ENCODE peak calls at places on chromosomes 13 and 19, in nine cellular contexts. One of them, this sample, is unnamed.

GRCh38 chr19:988510-988909 is 4.4 kb downstream of the WDR18 start:
- DNase-seq in K562: no peak
- DNase-seq in A549: no peak
- DNase-seq in Panc1: no peak
- DNase-seq in HCT116: no peak
- DNase-seq in SK-N-SH: no peak
- DNase-seq in GM23338: peak; percentile 2
- DNase-seq in HepG2: no peak
- DNase-seq in GM12878: no peak
- DNase-seq in this sample: no peak

GRCh38 chr19:48196933-48197665 is 26.6 kb downstream of the ZSWIM9 start:
- DNase-seq in K562: peak; percentile 29
- DNase-seq in A549: no peak
- DNase-seq in Panc1: no peak
- DNase-seq in HCT116: no peak
- DNase-seq in SK-N-SH: peak; percentile 25
- DNase-seq in GM23338: peak; percentile 18
- DNase-seq in HepG2: no peak
- DNase-seq in GM12878: no peak
- DNase-seq in this sample: no peak

GRCh38 chr13:30052127-30052526 is 201.7 kb upstream of the UBL3 start:
- DNase-seq in K562: no peak
- DNase-seq in A549: no peak
- DNase-seq in Panc1: no peak
- DNase-seq in HCT116: no peak
- DNase-seq in SK-N-SH: no peak
- DNase-seq in GM23338: peak; percentile 71
- DNase-seq in HepG2: no peak
- DNase-seq in GM12878: no peak
- DNase-seq in this sample: peak; percentile 5

GRCh38 chr13:25887962-25888655 is 163.7 kb downstream of the SHISA2 start:
- DNase-seq in K562: no peak
- DNase-seq in A549: no peak
- DNase-seq in Panc1: no peak
- DNase-seq in HCT116: no peak
- DNase-seq in SK-N-SH: no peak
- DNase-seq in GM23338: no peak
- DNase-seq in HepG2: no peak
- DNase-seq in GM12878: no peak
- DNase-seq in this sample: no peak

GRCh38 chr19:39778763-39779162 is at the start of gene LEUTX:
- DNase-seq in K562: no peak
- DNase-seq in A549: no peak
- DNase-seq in Panc1: no peak
- DNase-seq in HCT116: no peak
- DNase-seq in SK-N-SH: no peak
- DNase-seq in GM23338: no peak
- DNase-seq in HepG2: no peak
- DNase-seq in GM12878: peak; percentile 55
- DNase-seq in this sample: no peak

GRCh38 chr19:39080431-39080830 is 3.7 kb upstream of the ACP7 start:
- DNase-seq in K562: no peak
- DNase-seq in A549: no peak
- DNase-seq in Panc1: no peak
- DNase-seq in HCT116: no peak
- DNase-seq in SK-N-SH: no peak
- DNase-seq in GM23338: no peak
- DNase-seq in HepG2: no peak
- DNase-seq in GM12878: no peak
- DNase-seq in this sample: no peak

GRCh38 chr13:21528616-21529015 is 69.5 kb upstream of the ZDHHC20 start:
- DNase-seq in K562: no peak
- DNase-seq in A549: no peak
- DNase-seq in Panc1: no peak
- DNase-seq in HCT116: no peak
- DNase-seq in SK-N-SH: no peak
- DNase-seq in GM23338: no peak
- DNase-seq in HepG2: no peak
- DNase-seq in GM12878: no peak
- DNase-seq in this sample: no peak

GRCh38 chr13:95660981-95661581 is 15.9 kb upstream of the DNAJC3 start:
- DNase-seq in K562: peak; percentile 15
- DNase-seq in A549: peak; percentile 42
- DNase-seq in Panc1: no peak
- DNase-seq in HCT116: peak; percentile 28
- DNase-seq in SK-N-SH: peak; percentile 39
- DNase-seq in GM23338: peak; percentile 74
- DNase-seq in HepG2: peak; percentile 51
- DNase-seq in GM12878: no peak
- DNase-seq in this sample: no peak

GRCh38 chr19:612941-613340 is 20.4 kb downstream of the POLRMT start:
- DNase-seq in K562: no peak
- DNase-seq in A549: no peak
- DNase-seq in Panc1: no peak
- DNase-seq in HCT116: no peak
- DNase-seq in SK-N-SH: no peak
- DNase-seq in GM23338: no peak
- DNase-seq in HepG2: no peak
- DNase-seq in GM12878: no peak
- DNase-seq in this sample: no peak

GRCh38 chr19:11296264-11296663 is 304 bp downstream of the TSPAN16 start:
- DNase-seq in K562: no peak
- DNase-seq in A549: no peak
- DNase-seq in Panc1: no peak
- DNase-seq in HCT116: no peak
- DNase-seq in SK-N-SH: no peak
- DNase-seq in GM23338: no peak
- DNase-seq in HepG2: no peak
- DNase-seq in GM12878: no peak
- DNase-seq in this sample: peak; percentile 35

GRCh38 chr13:76856141-76856571 is 30.0 kb downstream of the KCTD12 start:
- DNase-seq in K562: no peak
- DNase-seq in A549: no peak
- DNase-seq in Panc1: no peak
- DNase-seq in HCT116: no peak
- DNase-seq in SK-N-SH: no peak
- DNase-seq in GM23338: no peak
- DNase-seq in HepG2: no peak
- DNase-seq in GM12878: no peak
- DNase-seq in this sample: no peak

GRCh38 chr19:1009043-1009975 is 9.1 kb downstream of the GRIN3B start:
- DNase-seq in K562: no peak
- DNase-seq in A549: no peak
- DNase-seq in Panc1: no peak
- DNase-seq in HCT116: no peak
- DNase-seq in SK-N-SH: no peak
- DNase-seq in GM23338: peak; percentile 44
- DNase-seq in HepG2: no peak
- DNase-seq in GM12878: no peak
- DNase-seq in this sample: no peak

GRCh38 chr13:94972262-94972661 is 259.9 kb upstream of the SOX21 start:
- DNase-seq in K562: no peak
- DNase-seq in A549: no peak
- DNase-seq in Panc1: no peak
- DNase-seq in HCT116: no peak
- DNase-seq in SK-N-SH: no peak
- DNase-seq in GM23338: no peak
- DNase-seq in HepG2: no peak
- DNase-seq in GM12878: no peak
- DNase-seq in this sample: no peak

GRCh38 chr13:44816701-44817684 is 172.3 kb downstream of the NUFIP1 start:
- DNase-seq in K562: no peak
- DNase-seq in A549: peak; percentile 36
- DNase-seq in Panc1: no peak
- DNase-seq in HCT116: peak; percentile 63
- DNase-seq in SK-N-SH: no peak
- DNase-seq in GM23338: no peak
- DNase-seq in HepG2: no peak
- DNase-seq in GM12878: no peak
- DNase-seq in this sample: no peak

GRCh38 chr13:98910501-98910951 is 67.3 kb downstream of the DOCK9 start:
- DNase-seq in K562: no peak
- DNase-seq in A549: peak; percentile 44
- DNase-seq in Panc1: peak; percentile 33
- DNase-seq in HCT116: peak; percentile 15
- DNase-seq in SK-N-SH: no peak
- DNase-seq in GM23338: no peak
- DNase-seq in HepG2: peak; percentile 7
- DNase-seq in GM12878: no peak
- DNase-seq in this sample: no peak

GRCh38 chr19:14325863-14326262 is 55.4 kb upstream of the ADGRE5 start:
- DNase-seq in K562: no peak
- DNase-seq in A549: peak; percentile 33
- DNase-seq in Panc1: no peak
- DNase-seq in HCT116: no peak
- DNase-seq in SK-N-SH: no peak
- DNase-seq in GM23338: no peak
- DNase-seq in HepG2: no peak
- DNase-seq in GM12878: no peak
- DNase-seq in this sample: no peak

GRCh38 chr19:55188620-55189019 is 8.5 kb upstream of the SYT5 start:
- DNase-seq in K562: no peak
- DNase-seq in A549: no peak
- DNase-seq in Panc1: no peak
- DNase-seq in HCT116: no peak
- DNase-seq in SK-N-SH: no peak
- DNase-seq in GM23338: no peak
- DNase-seq in HepG2: no peak
- DNase-seq in GM12878: no peak
- DNase-seq in this sample: no peak

GRCh38 chr19:41898235-41898634 is 15.3 kb downstream of the ARHGEF1 start:
- DNase-seq in K562: no peak
- DNase-seq in A549: no peak
- DNase-seq in Panc1: no peak
- DNase-seq in HCT116: no peak
- DNase-seq in SK-N-SH: no peak
- DNase-seq in GM23338: no peak
- DNase-seq in HepG2: no peak
- DNase-seq in GM12878: no peak
- DNase-seq in this sample: no peak

GRCh38 chr19:24074720-24075119 is 12.3 kb upstream of the ZNF254 start:
- DNase-seq in K562: no peak
- DNase-seq in A549: no peak
- DNase-seq in Panc1: no peak
- DNase-seq in HCT116: no peak
- DNase-seq in SK-N-SH: no peak
- DNase-seq in GM23338: no peak
- DNase-seq in HepG2: no peak
- DNase-seq in GM12878: no peak
- DNase-seq in this sample: peak; percentile 64

GRCh38 chr13:24746618-24747247 is 17.2 kb upstream of the RNF17 start:
- DNase-seq in K562: no peak
- DNase-seq in A549: peak; percentile 28
- DNase-seq in Panc1: no peak
- DNase-seq in HCT116: no peak
- DNase-seq in SK-N-SH: no peak
- DNase-seq in GM23338: peak; percentile 75
- DNase-seq in HepG2: no peak
- DNase-seq in GM12878: no peak
- DNase-seq in this sample: peak; percentile 28

DNA sequence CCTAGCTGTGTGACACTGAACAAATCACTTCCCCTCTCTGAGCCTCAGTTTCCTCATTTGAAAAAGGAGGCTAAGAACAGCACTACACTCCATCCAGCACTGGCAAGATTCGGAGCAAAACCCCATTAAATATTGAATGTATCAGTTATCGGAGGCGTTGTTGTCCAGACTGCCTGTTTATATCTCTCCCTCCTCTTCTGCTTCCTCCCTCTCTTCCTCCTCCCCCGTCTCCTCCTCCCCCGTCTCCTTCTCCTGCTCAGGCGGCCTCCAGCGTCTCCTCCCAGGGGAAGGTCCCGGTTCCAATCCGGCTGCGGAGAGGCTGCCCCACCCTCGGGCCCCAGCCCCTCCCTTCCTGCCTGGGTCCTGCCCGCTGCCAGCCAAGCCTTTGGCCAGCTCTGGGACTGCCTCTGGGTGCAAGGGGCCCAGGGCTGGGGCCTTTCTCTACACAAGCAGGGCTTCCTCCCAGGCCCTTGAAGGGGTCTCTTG is 2.0 kb downstream of the RRAS start:
- DNase-seq in K562: peak; percentile 77
- DNase-seq in A549: peak; percentile 85
- DNase-seq in Panc1: no peak
- DNase-seq in HCT116: no peak
- DNase-seq in SK-N-SH: no peak
- DNase-seq in GM23338: peak; percentile 71
- DNase-seq in HepG2: no peak
- DNase-seq in GM12878: no peak
- DNase-seq in this sample: peak; percentile 43
- TF ChIP-seq REST in K562: no peak
- TF ChIP-seq REST in A549: no peak
- TF ChIP-seq REST in Panc1: no peak
- TF ChIP-seq REST in HCT116: no peak
- TF ChIP-seq REST in SK-N-SH: no peak
- TF ChIP-seq REST in GM23338: no peak
- TF ChIP-seq REST in HepG2: no peak
- TF ChIP-seq REST in GM12878: no peak
- TF ChIP-seq REST in this sample: no peak

GRCh38 chr13:90070362-90070761 is 1277.1 kb upstream of the MIR17HG start:
- DNase-seq in K562: no peak
- DNase-seq in A549: no peak
- DNase-seq in Panc1: no peak
- DNase-seq in HCT116: no peak
- DNase-seq in SK-N-SH: no peak
- DNase-seq in GM23338: no peak
- DNase-seq in HepG2: peak; percentile 1
- DNase-seq in GM12878: no peak
- DNase-seq in this sample: no peak
- TF ChIP-seq REST in K562: no peak
- TF ChIP-seq REST in A549: no peak
- TF ChIP-seq REST in Panc1: no peak
- TF ChIP-seq REST in HCT116: no peak
- TF ChIP-seq REST in SK-N-SH: no peak
- TF ChIP-seq REST in GM23338: no peak
- TF ChIP-seq REST in HepG2: no peak
- TF ChIP-seq REST in GM12878: no peak
- TF ChIP-seq REST in this sample: no peak

GRCh38 chr19:56917998-56918397 is 77.5 kb upstream of the PEG3 start:
- DNase-seq in K562: no peak
- DNase-seq in A549: no peak
- DNase-seq in Panc1: no peak
- DNase-seq in HCT116: no peak
- DNase-seq in SK-N-SH: no peak
- DNase-seq in GM23338: no peak
- DNase-seq in HepG2: peak; percentile 75
- DNase-seq in GM12878: no peak
- DNase-seq in this sample: no peak
- TF ChIP-seq REST in K562: no peak
- TF ChIP-seq REST in A549: no peak
- TF ChIP-seq REST in Panc1: no peak
- TF ChIP-seq REST in HCT116: no peak
- TF ChIP-seq REST in SK-N-SH: no peak
- TF ChIP-seq REST in GM23338: no peak
- TF ChIP-seq REST in HepG2: no peak
- TF ChIP-seq REST in GM12878: no peak
- TF ChIP-seq REST in this sample: no peak

DNA sequence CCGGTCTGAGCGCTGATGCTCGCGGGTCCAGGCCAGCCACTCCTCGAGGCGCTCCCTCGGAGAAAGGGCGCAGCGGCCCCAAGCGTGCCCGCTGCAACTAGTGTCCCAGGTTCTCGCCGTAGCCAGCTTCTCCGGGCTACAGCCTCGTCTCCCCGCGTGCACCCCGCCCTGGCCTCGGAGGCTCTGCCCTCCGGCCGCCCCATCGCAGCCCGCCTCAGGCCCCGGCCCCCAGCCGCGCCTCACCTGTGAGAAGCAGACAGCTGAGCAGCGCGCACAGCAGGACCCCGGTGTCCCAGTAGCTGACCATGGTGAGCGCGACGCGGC is 429 bp downstream of the FLT1 start:
- DNase-seq in K562: no peak
- DNase-seq in A549: no peak
- DNase-seq in Panc1: no peak
- DNase-seq in HCT116: no peak
- DNase-seq in SK-N-SH: no peak
- DNase-seq in GM23338: no peak
- DNase-seq in HepG2: no peak
- DNase-seq in GM12878: no peak
- DNase-seq in this sample: no peak
- TF ChIP-seq REST in K562: no peak
- TF ChIP-seq REST in A549: no peak
- TF ChIP-seq REST in Panc1: no peak
- TF ChIP-seq REST in HCT116: no peak
- TF ChIP-seq REST in SK-N-SH: no peak
- TF ChIP-seq REST in GM23338: no peak
- TF ChIP-seq REST in HepG2: no peak
- TF ChIP-seq REST in GM12878: no peak
- TF ChIP-seq REST in this sample: no peak

This sample was measured in HL-60.